ENCODE peak calls at places on chromosomes 7 and 10, in eight cellular contexts. One of them, this sample, is unnamed.

GRCh38 chr7:133712544-133712943 is 414.6 kb upstream of the LRGUK start:
- DNase-seq in upper lobe of right lung: no peak
- DNase-seq in cardiac fibroblast: no peak
- DNase-seq in upper lobe of left lung: no peak
- DNase-seq in IMR-90: no peak
- DNase-seq in choroid plexus epithelial cell: no peak
- DNase-seq in neural progenitor cell: no peak
- DNase-seq in left ventricle myocardium inferior: no peak
- DNase-seq in this sample: no peak

GRCh38 chr7:16921644-16922257 is 40.0 kb upstream of the AGR3 start:
- DNase-seq in upper lobe of right lung: no peak
- DNase-seq in cardiac fibroblast: peak
- DNase-seq in upper lobe of left lung: peak
- DNase-seq in IMR-90: peak
- DNase-seq in choroid plexus epithelial cell: peak
- DNase-seq in neural progenitor cell: peak
- DNase-seq in left ventricle myocardium inferior: no peak
- DNase-seq in this sample: no peak

GRCh38 chr7:20241491-20242261 is 24.5 kb upstream of the MACC1 start:
- DNase-seq in upper lobe of right lung: no peak
- DNase-seq in cardiac fibroblast: peak
- DNase-seq in upper lobe of left lung: no peak
- DNase-seq in IMR-90: peak
- DNase-seq in choroid plexus epithelial cell: peak
- DNase-seq in neural progenitor cell: no peak
- DNase-seq in left ventricle myocardium inferior: no peak
- DNase-seq in this sample: no peak

GRCh38 chr10:119020627-119020946 is 8.9 kb upstream of the NANOS1 start:
- DNase-seq in upper lobe of right lung: no peak
- DNase-seq in cardiac fibroblast: no peak
- DNase-seq in upper lobe of left lung: no peak
- DNase-seq in IMR-90: peak
- DNase-seq in choroid plexus epithelial cell: no peak
- DNase-seq in neural progenitor cell: no peak
- DNase-seq in left ventricle myocardium inferior: no peak
- DNase-seq in this sample: no peak

GRCh38 chr7:132528695-132529094 is 47.6 kb downstream of the PLXNA4 start:
- DNase-seq in upper lobe of right lung: no peak
- DNase-seq in cardiac fibroblast: no peak
- DNase-seq in upper lobe of left lung: no peak
- DNase-seq in IMR-90: no peak
- DNase-seq in choroid plexus epithelial cell: no peak
- DNase-seq in neural progenitor cell: no peak
- DNase-seq in left ventricle myocardium inferior: no peak
- DNase-seq in this sample: no peak

GRCh38 chr7:136652635-136653370 is 215.6 kb upstream of the CHRM2 start:
- DNase-seq in upper lobe of right lung: no peak
- DNase-seq in cardiac fibroblast: no peak
- DNase-seq in upper lobe of left lung: no peak
- DNase-seq in IMR-90: peak
- DNase-seq in choroid plexus epithelial cell: no peak
- DNase-seq in neural progenitor cell: no peak
- DNase-seq in left ventricle myocardium inferior: no peak
- DNase-seq in this sample: no peak

GRCh38 chr7:26084418-26084817 is 67.6 kb upstream of the NFE2L3 start:
- DNase-seq in upper lobe of right lung: no peak
- DNase-seq in cardiac fibroblast: no peak
- DNase-seq in upper lobe of left lung: no peak
- DNase-seq in IMR-90: no peak
- DNase-seq in choroid plexus epithelial cell: no peak
- DNase-seq in neural progenitor cell: no peak
- DNase-seq in left ventricle myocardium inferior: no peak
- DNase-seq in this sample: no peak

GRCh38 chr7:156764016-156764669 is 123.6 kb downstream of the RNF32 start:
- DNase-seq in upper lobe of right lung: peak
- DNase-seq in cardiac fibroblast: peak
- DNase-seq in upper lobe of left lung: peak
- DNase-seq in IMR-90: peak
- DNase-seq in choroid plexus epithelial cell: peak
- DNase-seq in neural progenitor cell: peak
- DNase-seq in left ventricle myocardium inferior: peak
- DNase-seq in this sample: no peak

GRCh38 chr10:93873427-93874115 is 20.2 kb upstream of the SLC35G1 start:
- DNase-seq in upper lobe of right lung: no peak
- DNase-seq in cardiac fibroblast: peak
- DNase-seq in upper lobe of left lung: no peak
- DNase-seq in IMR-90: peak
- DNase-seq in choroid plexus epithelial cell: peak
- DNase-seq in neural progenitor cell: no peak
- DNase-seq in left ventricle myocardium inferior: no peak
- DNase-seq in this sample: no peak

GRCh38 chr7:2821842-2822507 is 22.1 kb downstream of the GNA12 start:
- DNase-seq in upper lobe of right lung: no peak
- DNase-seq in cardiac fibroblast: peak
- DNase-seq in upper lobe of left lung: peak
- DNase-seq in IMR-90: peak
- DNase-seq in choroid plexus epithelial cell: peak
- DNase-seq in neural progenitor cell: no peak
- DNase-seq in left ventricle myocardium inferior: no peak
- DNase-seq in this sample: no peak

GRCh38 chr7:107530749-107531148 is 33.0 kb downstream of the COG5 start:
- DNase-seq in upper lobe of right lung: no peak
- DNase-seq in cardiac fibroblast: no peak
- DNase-seq in upper lobe of left lung: no peak
- DNase-seq in IMR-90: no peak
- DNase-seq in choroid plexus epithelial cell: no peak
- DNase-seq in neural progenitor cell: no peak
- DNase-seq in left ventricle myocardium inferior: no peak
- DNase-seq in this sample: no peak

GRCh38 chr10:12909836-12910185 is 91.7 kb downstream of the CCDC3 start:
- DNase-seq in upper lobe of right lung: no peak
- DNase-seq in cardiac fibroblast: no peak
- DNase-seq in upper lobe of left lung: peak
- DNase-seq in IMR-90: peak
- DNase-seq in choroid plexus epithelial cell: no peak
- DNase-seq in neural progenitor cell: no peak
- DNase-seq in left ventricle myocardium inferior: no peak
- DNase-seq in this sample: no peak

GRCh38 chr7:28840515-28841125 is 117.5 kb downstream of the TRIL start:
- DNase-seq in upper lobe of right lung: no peak
- DNase-seq in cardiac fibroblast: peak
- DNase-seq in upper lobe of left lung: no peak
- DNase-seq in IMR-90: no peak
- DNase-seq in choroid plexus epithelial cell: peak
- DNase-seq in neural progenitor cell: no peak
- DNase-seq in left ventricle myocardium inferior: no peak
- DNase-seq in this sample: no peak

GRCh38 chr10:31650010-31650409 is 278.6 kb downstream of the ARHGAP12 start:
- DNase-seq in upper lobe of right lung: no peak
- DNase-seq in cardiac fibroblast: peak
- DNase-seq in upper lobe of left lung: no peak
- DNase-seq in IMR-90: peak
- DNase-seq in choroid plexus epithelial cell: peak
- DNase-seq in neural progenitor cell: no peak
- DNase-seq in left ventricle myocardium inferior: peak
- DNase-seq in this sample: no peak

GRCh38 chr10:96125142-96125515 is 5.0 kb upstream of the ZNF518A start:
- DNase-seq in upper lobe of right lung: no peak
- DNase-seq in cardiac fibroblast: peak
- DNase-seq in upper lobe of left lung: no peak
- DNase-seq in IMR-90: peak
- DNase-seq in choroid plexus epithelial cell: peak
- DNase-seq in neural progenitor cell: no peak
- DNase-seq in left ventricle myocardium inferior: no peak
- DNase-seq in this sample: no peak

GRCh38 chr10:114221235-114221634 is 17.8 kb upstream of the VWA2 start:
- DNase-seq in upper lobe of right lung: no peak
- DNase-seq in cardiac fibroblast: no peak
- DNase-seq in upper lobe of left lung: no peak
- DNase-seq in IMR-90: no peak
- DNase-seq in choroid plexus epithelial cell: no peak
- DNase-seq in neural progenitor cell: no peak
- DNase-seq in left ventricle myocardium inferior: no peak
- DNase-seq in this sample: no peak

GRCh38 chr7:46146454-46147255 is 225.6 kb upstream of the IGFBP3 start:
- DNase-seq in upper lobe of right lung: no peak
- DNase-seq in cardiac fibroblast: peak
- DNase-seq in upper lobe of left lung: no peak
- DNase-seq in IMR-90: peak
- DNase-seq in choroid plexus epithelial cell: peak
- DNase-seq in neural progenitor cell: no peak
- DNase-seq in left ventricle myocardium inferior: peak
- DNase-seq in this sample: no peak

GRCh38 chr10:12750526-12751201 is 250.8 kb downstream of the CCDC3 start:
- DNase-seq in upper lobe of right lung: no peak
- DNase-seq in cardiac fibroblast: no peak
- DNase-seq in upper lobe of left lung: no peak
- DNase-seq in IMR-90: no peak
- DNase-seq in choroid plexus epithelial cell: peak
- DNase-seq in neural progenitor cell: no peak
- DNase-seq in left ventricle myocardium inferior: no peak
- DNase-seq in this sample: no peak

DNA sequence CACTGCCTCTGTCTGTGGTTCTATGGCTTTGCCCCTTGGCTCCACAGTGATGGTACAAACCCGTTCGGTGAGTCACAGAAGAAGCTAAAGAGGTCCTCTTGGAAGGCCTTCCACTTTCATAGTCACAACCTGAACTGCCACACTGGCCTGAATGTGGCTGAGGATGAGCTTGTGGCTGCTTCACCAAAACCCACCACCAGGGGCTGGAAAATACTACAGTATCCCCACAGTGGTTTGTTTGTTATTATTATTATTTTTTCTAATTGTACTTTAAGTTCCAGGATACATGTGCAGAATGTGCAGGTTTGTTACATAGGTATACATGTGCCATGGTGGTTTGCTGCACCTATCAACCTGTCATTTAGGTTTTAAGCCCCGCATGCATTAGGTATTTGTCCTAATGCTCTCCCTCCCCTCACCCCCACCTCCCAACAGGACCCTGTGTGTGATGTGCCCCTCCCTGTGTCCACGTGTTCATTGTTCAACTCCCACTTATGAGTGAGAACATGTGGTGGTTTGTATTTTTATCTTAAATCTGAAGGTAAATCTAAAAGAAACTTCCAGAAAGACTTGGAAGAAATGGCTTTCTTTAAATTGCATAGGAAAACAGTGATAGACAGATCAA is 160.8 kb upstream of the NPSR1 start:
- DNase-seq in upper lobe of right lung: no peak
- DNase-seq in cardiac fibroblast: no peak
- DNase-seq in upper lobe of left lung: no peak
- DNase-seq in IMR-90: no peak
- DNase-seq in choroid plexus epithelial cell: peak
- DNase-seq in neural progenitor cell: peak
- DNase-seq in left ventricle myocardium inferior: no peak
- DNase-seq in this sample: no peak
- TF ChIP-seq CTCF in upper lobe of right lung: peak
- TF ChIP-seq CTCF in cardiac fibroblast: peak
- TF ChIP-seq CTCF in upper lobe of left lung: no peak
- TF ChIP-seq CTCF in IMR-90: no peak
- TF ChIP-seq CTCF in choroid plexus epithelial cell: peak
- TF ChIP-seq CTCF in neural progenitor cell: peak
- TF ChIP-seq CTCF in left ventricle myocardium inferior: peak
- TF ChIP-seq CTCF in this sample: no peak

DNA sequence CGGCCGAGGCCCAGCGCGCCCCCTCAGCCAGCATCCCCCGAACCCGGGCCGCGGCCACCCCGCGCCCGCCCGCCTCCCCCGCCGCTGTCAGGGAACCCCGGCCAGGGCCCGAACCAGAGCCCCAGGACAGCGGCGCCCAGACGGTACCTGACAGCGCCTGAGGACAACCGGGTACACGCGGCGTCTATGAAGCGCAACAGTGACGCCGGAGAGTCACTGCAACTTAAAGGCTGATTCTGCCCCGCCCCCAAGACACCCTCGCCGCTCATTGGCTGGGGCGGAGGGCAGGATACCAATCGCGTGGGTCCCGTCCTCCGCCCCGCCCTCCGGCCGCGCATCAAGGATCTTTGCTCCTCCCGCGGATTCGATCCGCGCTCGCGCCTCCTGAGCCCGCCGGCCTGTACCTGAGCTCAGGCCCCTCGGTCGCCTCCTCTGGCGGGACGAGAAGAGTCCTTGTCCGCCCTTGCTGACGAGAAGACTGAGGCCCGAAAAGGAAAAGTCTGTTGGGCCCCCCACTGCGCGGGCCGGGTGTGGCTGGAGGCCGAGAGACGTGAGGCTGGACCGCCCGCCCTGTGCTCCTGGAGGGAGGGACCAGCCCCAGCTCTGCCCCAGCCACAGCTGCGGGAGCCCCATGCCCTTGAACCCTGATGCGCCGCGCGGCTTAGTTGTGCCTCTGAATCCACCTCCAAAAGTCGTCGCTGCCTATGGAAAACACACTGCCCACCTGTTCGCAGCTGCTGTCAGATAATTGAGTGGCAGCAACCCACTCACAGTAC is at the start of gene OAT:
- DNase-seq in upper lobe of right lung: peak
- DNase-seq in cardiac fibroblast: peak
- DNase-seq in upper lobe of left lung: peak
- DNase-seq in IMR-90: peak
- DNase-seq in choroid plexus epithelial cell: peak
- DNase-seq in neural progenitor cell: peak
- DNase-seq in left ventricle myocardium inferior: peak
- DNase-seq in this sample: peak
- TF ChIP-seq CTCF in upper lobe of right lung: no peak
- TF ChIP-seq CTCF in cardiac fibroblast: no peak
- TF ChIP-seq CTCF in upper lobe of left lung: no peak
- TF ChIP-seq CTCF in IMR-90: peak
- TF ChIP-seq CTCF in choroid plexus epithelial cell: no peak
- TF ChIP-seq CTCF in neural progenitor cell: peak
- TF ChIP-seq CTCF in left ventricle myocardium inferior: no peak
- TF ChIP-seq CTCF in this sample: peak

GRCh38 chr10:69895759-69896158 is 94.1 kb downstream of the COL13A1 start:
- DNase-seq in upper lobe of right lung: no peak
- DNase-seq in cardiac fibroblast: peak
- DNase-seq in upper lobe of left lung: no peak
- DNase-seq in IMR-90: peak
- DNase-seq in choroid plexus epithelial cell: peak
- DNase-seq in neural progenitor cell: no peak
- DNase-seq in left ventricle myocardium inferior: no peak
- DNase-seq in this sample: no peak
- TF ChIP-seq CTCF in upper lobe of right lung: no peak
- TF ChIP-seq CTCF in cardiac fibroblast: no peak
- TF ChIP-seq CTCF in upper lobe of left lung: no peak
- TF ChIP-seq CTCF in IMR-90: no peak
- TF ChIP-seq CTCF in choroid plexus epithelial cell: no peak
- TF ChIP-seq CTCF in neural progenitor cell: no peak
- TF ChIP-seq CTCF in left ventricle myocardium inferior: no peak
- TF ChIP-seq CTCF in this sample: no peak

DNA sequence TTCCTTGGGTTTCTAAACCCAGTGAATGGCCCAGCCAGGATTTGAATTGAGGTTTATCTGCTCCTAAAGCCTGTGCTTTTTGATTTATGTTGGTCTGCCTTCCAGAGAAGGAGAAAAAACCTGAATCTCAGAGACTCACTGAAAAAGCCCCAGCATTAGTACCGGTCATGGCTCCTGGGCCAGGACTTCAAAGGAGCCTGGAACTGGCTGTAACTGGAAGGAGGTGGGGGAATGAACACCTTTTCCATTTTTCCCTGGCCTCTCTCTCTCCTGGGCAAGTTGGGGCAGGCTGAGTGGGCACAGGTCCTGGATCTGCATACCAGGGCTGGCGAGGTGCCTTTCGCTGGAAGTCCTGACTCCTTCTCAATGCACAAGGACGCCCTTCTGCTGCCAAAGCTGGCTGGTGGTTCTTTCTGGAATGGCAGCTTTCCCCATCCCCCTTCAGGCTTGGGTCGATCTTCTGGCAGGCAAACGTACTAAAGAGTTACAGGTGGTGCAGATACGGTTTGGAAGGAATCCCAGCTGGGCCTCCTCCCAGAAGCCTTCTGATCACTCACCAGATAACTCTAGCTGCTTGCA is 268.2 kb downstream of the PTEN start:
- DNase-seq in upper lobe of right lung: peak
- DNase-seq in cardiac fibroblast: no peak
- DNase-seq in upper lobe of left lung: peak
- DNase-seq in IMR-90: no peak
- DNase-seq in choroid plexus epithelial cell: no peak
- DNase-seq in neural progenitor cell: no peak
- DNase-seq in left ventricle myocardium inferior: peak
- DNase-seq in this sample: no peak
- TF ChIP-seq CTCF in upper lobe of right lung: no peak
- TF ChIP-seq CTCF in cardiac fibroblast: no peak
- TF ChIP-seq CTCF in upper lobe of left lung: no peak
- TF ChIP-seq CTCF in IMR-90: no peak
- TF ChIP-seq CTCF in choroid plexus epithelial cell: no peak
- TF ChIP-seq CTCF in neural progenitor cell: no peak
- TF ChIP-seq CTCF in left ventricle myocardium inferior: peak
- TF ChIP-seq CTCF in this sample: no peak

This sample was measured in D721Med.